ENCODE peak calls at places on chromosome 21, in seven cellular contexts. X is GM23338; B is T follicular helper cell; T is amniotic stem cell; K is skeletal muscle cell; L is stimulated activated CD4-positive, alpha-beta T cell treated with anti-CD3 and anti-CD28 coated beads, TNF-alpha, amount 100 ng/mL, for 4 hours; A is thoracic aorta. Y is an unnamed sample.

GRCh38 chr21:38054334-38054733 is 138.1 kb upstream of the KCNJ6 start:
- DNase-seq in X (no peak), B (no peak), T (no peak), K (no peak), L (no peak), A (no peak), Y (no peak)

GRCh38 chr21:23101111-23101510 is 2102.9 kb downstream of the NCAM2 start:
- DNase-seq in X (no peak), B (no peak), T (no peak), K (no peak), L (no peak), A (no peak), Y (no peak)

GRCh38 chr21:15653710-15654109 is 76.1 kb upstream of the USP25 start:
- DNase-seq in X (no peak), B (no peak), T (no peak), K (no peak), L (no peak), A (no peak), Y (no peak)

GRCh38 chr21:46098303-46099141 is 610 bp downstream of the COL6A2 start:
- DNase-seq in X (peak; percentile 62), B (no peak), T (no peak), K (no peak), L (no peak), A (peak; percentile 0), Y (no peak)

GRCh38 chr21:43806017-43806710 is 16.8 kb downstream of the RRP1 start:
- DNase-seq in X (no peak), B (no peak), T (no peak), K (no peak), L (no peak), A (no peak), Y (no peak)

GRCh38 chr21:43771199-43771675 is 4.9 kb downstream of the CSTB start:
- DNase-seq in X (no peak), B (no peak), T (no peak), K (no peak), L (no peak), A (no peak), Y (no peak)

GRCh38 chr21:42465008-42465878 is 30.8 kb downstream of the RSPH1 start:
- DNase-seq in X (no peak), B (no peak), T (no peak), K (no peak), L (no peak), A (no peak), Y (no peak)

GRCh38 chr21:29477941-29478340 is 179.2 kb downstream of the BACH1 start:
- DNase-seq in X (no peak), B (no peak), T (no peak), K (peak; percentile 51), L (no peak), A (no peak), Y (no peak)

GRCh38 chr21:36511484-36512227 is 31.7 kb upstream of the CLDN14 start:
- DNase-seq in X (no peak), B (no peak), T (no peak), K (no peak), L (no peak), A (no peak), Y (no peak)

GRCh38 chr21:17929514-17929913 is 110.4 kb upstream of the C21orf91 start:
- DNase-seq in X (no peak), B (no peak), T (no peak), K (no peak), L (no peak), A (no peak), Y (no peak)

GRCh38 chr21:32336711-32337110 is 38.1 kb downstream of the MRAP start:
- DNase-seq in X (no peak), B (no peak), T (no peak), K (no peak), L (no peak), A (no peak), Y (no peak)

GRCh38 chr21:42653492-42654061 is at the start of gene PDE9A:
- DNase-seq in X (peak; percentile 80), B (no peak), T (no peak), K (no peak), L (no peak), A (no peak), Y (no peak)

GRCh38 chr21:42939581-42940413 is 14.4 kb upstream of the ERVH48-1 start:
- DNase-seq in X (no peak), B (no peak), T (peak; percentile 92), K (peak; percentile 96), L (no peak), A (peak; percentile 56), Y (no peak)

GRCh38 chr21:39641827-39642450 is 29.2 kb downstream of the B3GALT5 start:
- DNase-seq in X (peak; percentile 54), B (no peak), T (no peak), K (no peak), L (no peak), A (no peak), Y (no peak)

GRCh38 chr21:45460011-45460565 is 55.1 kb downstream of the COL18A1 start:
- DNase-seq in X (no peak), B (no peak), T (no peak), K (no peak), L (no peak), A (no peak), Y (no peak)

GRCh38 chr21:16797530-16797929 is 715.3 kb upstream of the CXADR start:
- DNase-seq in X (no peak), B (no peak), T (no peak), K (no peak), L (no peak), A (no peak), Y (no peak)

GRCh38 chr21:32868631-32869454 is 97.3 kb upstream of the PAXBP1 start:
- DNase-seq in X (no peak), B (no peak), T (no peak), K (no peak), L (no peak), A (no peak), Y (no peak)

GRCh38 chr21:38266732-38267131 is 9.9 kb downstream of the KCNJ15 start:
- DNase-seq in X (no peak), B (no peak), T (no peak), K (no peak), L (no peak), A (no peak), Y (no peak)

GRCh38 chr21:24375201-24375600 is 1232.1 kb downstream of the MRPL39 start:
- DNase-seq in X (peak; percentile 34), B (no peak), T (no peak), K (no peak), L (no peak), A (no peak), Y (no peak)

GRCh38 chr21:39153842-39154241 is 29.4 kb downstream of the PSMG1 start:
- DNase-seq in X (no peak), B (no peak), T (no peak), K (no peak), L (no peak), A (no peak), Y (no peak)

GRCh38 chr21:46099476-46099875 is 1.6 kb downstream of the COL6A2 start:
- DNase-seq in X (peak; percentile 57), B (no peak), T (no peak), K (no peak), L (no peak), A (peak; percentile 3), Y (no peak)

GRCh38 chr21:16193758-16194606 is 464.2 kb downstream of the USP25 start:
- DNase-seq in X (peak; percentile 77), B (no peak), T (peak; percentile 15), K (peak; percentile 66), L (no peak), A (no peak), Y (no peak)

GRCh38 chr21:32320059-32320458 is 21.4 kb downstream of the MRAP start:
- DNase-seq in X (no peak), B (no peak), T (no peak), K (no peak), L (no peak), A (no peak), Y (no peak)